ENCODE peak calls at places on chromosomes 12 and 14, in five cellular contexts. One of them, this sample, is unnamed. For H3K4me1, the result is how much of the 10 kb centered on the place peaks cover.

GRCh38 chr12:67754933-67755697 is 106.6 kb downstream of the DYRK2 start:
- DNase-seq in adrenal gland: no peak
- DNase-seq in Peyer's patch: no peak
- DNase-seq in stomach: peak
- DNase-seq in uterus: peak
- DNase-seq in this sample: no peak

GRCh38 chr14:93133476-93133875 is 17.8 kb upstream of the ITPK1 start:
- DNase-seq in uterus: peak
- DNase-seq in Peyer's patch: no peak
- DNase-seq in stomach: no peak
- DNase-seq in adrenal gland: peak
- DNase-seq in this sample: no peak

GRCh38 chr14:99382071-99382640 is 98.5 kb downstream of the SETD3 start:
- DNase-seq in adrenal gland: no peak
- DNase-seq in stomach: no peak
- DNase-seq in Peyer's patch: no peak
- DNase-seq in uterus: no peak
- DNase-seq in this sample: no peak

GRCh38 chr14:97066068-97066899 is 269.1 kb downstream of the VRK1 start:
- DNase-seq in adrenal gland: no peak
- DNase-seq in uterus: no peak
- DNase-seq in Peyer's patch: no peak
- DNase-seq in stomach: no peak
- DNase-seq in this sample: no peak

GRCh38 chr14:22460461-22461195 is 128.4 kb downstream of the DAD1 start:
- DNase-seq in Peyer's patch: no peak
- DNase-seq in uterus: no peak
- DNase-seq in adrenal gland: no peak
- DNase-seq in stomach: no peak
- DNase-seq in this sample: no peak

GRCh38 chr12:67524861-67525499 is 123.6 kb upstream of the DYRK2 start:
- DNase-seq in adrenal gland: peak
- DNase-seq in uterus: no peak
- DNase-seq in Peyer's patch: no peak
- DNase-seq in stomach: no peak
- DNase-seq in this sample: no peak

GRCh38 chr12:6608592-6609311 is 1.6 kb upstream of the CHD4 start:
- DNase-seq in uterus: peak
- DNase-seq in stomach: no peak
- DNase-seq in adrenal gland: peak
- DNase-seq in Peyer's patch: no peak
- DNase-seq in this sample: no peak

GRCh38 chr14:59155886-59156285 is 32.6 kb upstream of the DAAM1 start:
- DNase-seq in stomach: no peak
- DNase-seq in uterus: no peak
- DNase-seq in adrenal gland: no peak
- DNase-seq in Peyer's patch: no peak
- DNase-seq in this sample: no peak

GRCh38 chr14:52068741-52069616 is at the start of gene NID2:
- DNase-seq in uterus: peak
- DNase-seq in adrenal gland: peak
- DNase-seq in Peyer's patch: peak
- DNase-seq in stomach: peak
- DNase-seq in this sample: peak

GRCh38 chr14:95235351-95235750 is 78.0 kb upstream of the DICER1 start:
- DNase-seq in stomach: no peak
- DNase-seq in adrenal gland: no peak
- DNase-seq in uterus: no peak
- DNase-seq in Peyer's patch: no peak
- DNase-seq in this sample: no peak

GRCh38 chr12:45122776-45123380 is 72.0 kb upstream of the DBX2 start:
- DNase-seq in Peyer's patch: no peak
- DNase-seq in stomach: no peak
- DNase-seq in adrenal gland: no peak
- DNase-seq in uterus: no peak
- DNase-seq in this sample: no peak

GRCh38 chr12:12716151-12716844 is 870 bp upstream of the CDKN1B start:
- DNase-seq in stomach: no peak
- DNase-seq in uterus: no peak
- DNase-seq in adrenal gland: no peak
- DNase-seq in Peyer's patch: no peak
- DNase-seq in this sample: peak

GRCh38 chr12:24695657-24696329 is 253.1 kb downstream of the BCAT1 start:
- DNase-seq in Peyer's patch: no peak
- DNase-seq in adrenal gland: no peak
- DNase-seq in uterus: no peak
- DNase-seq in stomach: no peak
- DNase-seq in this sample: no peak

GRCh38 chr14:50786821-50787464 is 44.0 kb downstream of the NIN start:
- DNase-seq in stomach: no peak
- DNase-seq in adrenal gland: no peak
- DNase-seq in uterus: no peak
- DNase-seq in Peyer's patch: no peak
- DNase-seq in this sample: no peak

GRCh38 chr12:71223139-71223538 is 65.3 kb upstream of the TSPAN8 start:
- DNase-seq in stomach: no peak
- DNase-seq in Peyer's patch: no peak
- DNase-seq in uterus: no peak
- DNase-seq in adrenal gland: no peak
- DNase-seq in this sample: no peak

GRCh38 chr12:121253638-121254335 is 42.7 kb downstream of the CAMKK2 start:
- DNase-seq in stomach: no peak
- DNase-seq in uterus: no peak
- DNase-seq in adrenal gland: no peak
- DNase-seq in Peyer's patch: no peak
- DNase-seq in this sample: no peak

GRCh38 chr12:121251838-121252237 is 41.9 kb downstream of the P2RX4 start:
- DNase-seq in uterus: no peak
- DNase-seq in Peyer's patch: no peak
- DNase-seq in stomach: no peak
- DNase-seq in adrenal gland: no peak
- DNase-seq in this sample: no peak

GRCh38 chr12:121252712-121253345 is 42.9 kb downstream of the P2RX4 start:
- DNase-seq in uterus: no peak
- DNase-seq in Peyer's patch: no peak
- DNase-seq in adrenal gland: no peak
- DNase-seq in stomach: no peak
- DNase-seq in this sample: no peak

GRCh38 chr12:121259074-121259473 is 37.4 kb downstream of the CAMKK2 start:
- DNase-seq in uterus: no peak
- DNase-seq in Peyer's patch: peak
- DNase-seq in stomach: no peak
- DNase-seq in adrenal gland: no peak
- DNase-seq in this sample: no peak

GRCh38 chr12:121255433-121255832 is 41.1 kb downstream of the CAMKK2 start:
- DNase-seq in stomach: no peak
- DNase-seq in adrenal gland: no peak
- DNase-seq in uterus: no peak
- DNase-seq in Peyer's patch: no peak
- DNase-seq in this sample: no peak
- TF ChIP-seq POLR2A in stomach: no peak
- TF ChIP-seq POLR2A in adrenal gland: no peak
- TF ChIP-seq POLR2A in uterus: no peak
- TF ChIP-seq POLR2A in Peyer's patch: no peak
- TF ChIP-seq POLR2A in this sample: no peak

GRCh38 chr12:295132-295531 is 32.5 kb upstream of the SLC6A13 start:
- DNase-seq in adrenal gland: no peak
- DNase-seq in uterus: no peak
- DNase-seq in Peyer's patch: no peak
- DNase-seq in stomach: no peak
- DNase-seq in this sample: no peak
- H3K4me1 ChIP-seq in adrenal gland: under half
- H3K4me1 ChIP-seq in uterus: under half
- H3K4me1 ChIP-seq in Peyer's patch: under half
- H3K4me1 ChIP-seq in stomach: under half
- H3K4me1 ChIP-seq in this sample: under half

GRCh38 chr14:24144451-24144850 is 2.0 kb downstream of the PSME2 start:
- DNase-seq in stomach: no peak
- DNase-seq in adrenal gland: no peak
- DNase-seq in uterus: no peak
- DNase-seq in Peyer's patch: no peak
- DNase-seq in this sample: no peak

GRCh38 chr14:24143511-24143910 is 2.1 kb upstream of the EMC9 start:
- DNase-seq in adrenal gland: no peak
- DNase-seq in Peyer's patch: no peak
- DNase-seq in uterus: no peak
- DNase-seq in stomach: no peak
- DNase-seq in this sample: no peak

GRCh38 chr14:24139272-24139934 is 2.0 kb downstream of the EMC9 start:
- DNase-seq in adrenal gland: no peak
- DNase-seq in stomach: no peak
- DNase-seq in uterus: no peak
- DNase-seq in Peyer's patch: no peak
- DNase-seq in this sample: no peak

GRCh38 chr14:24138396-24139271 is 2.6 kb downstream of the PSME1 start:
- DNase-seq in Peyer's patch: no peak
- DNase-seq in adrenal gland: no peak
- DNase-seq in stomach: no peak
- DNase-seq in uterus: no peak
- DNase-seq in this sample: no peak

GRCh38 chr14:24141030-24141880 is at the start of gene EMC9:
- DNase-seq in stomach: peak
- DNase-seq in adrenal gland: peak
- DNase-seq in uterus: peak
- DNase-seq in Peyer's patch: peak
- DNase-seq in this sample: peak
- TF ChIP-seq CTCF in stomach: no peak
- TF ChIP-seq CTCF in adrenal gland: peak
- TF ChIP-seq CTCF in uterus: peak
- TF ChIP-seq CTCF in Peyer's patch: peak
- TF ChIP-seq CTCF in this sample: peak

GRCh38 chr12:92987846-92988621 is 58.9 kb upstream of the EEA1 start:
- DNase-seq in adrenal gland: peak
- DNase-seq in stomach: no peak
- DNase-seq in uterus: no peak
- DNase-seq in Peyer's patch: no peak
- DNase-seq in this sample: no peak
- TF ChIP-seq POLR2A in adrenal gland: peak
- TF ChIP-seq POLR2A in stomach: no peak
- TF ChIP-seq POLR2A in uterus: no peak
- TF ChIP-seq POLR2A in Peyer's patch: no peak
- TF ChIP-seq POLR2A in this sample: no peak

DNA sequence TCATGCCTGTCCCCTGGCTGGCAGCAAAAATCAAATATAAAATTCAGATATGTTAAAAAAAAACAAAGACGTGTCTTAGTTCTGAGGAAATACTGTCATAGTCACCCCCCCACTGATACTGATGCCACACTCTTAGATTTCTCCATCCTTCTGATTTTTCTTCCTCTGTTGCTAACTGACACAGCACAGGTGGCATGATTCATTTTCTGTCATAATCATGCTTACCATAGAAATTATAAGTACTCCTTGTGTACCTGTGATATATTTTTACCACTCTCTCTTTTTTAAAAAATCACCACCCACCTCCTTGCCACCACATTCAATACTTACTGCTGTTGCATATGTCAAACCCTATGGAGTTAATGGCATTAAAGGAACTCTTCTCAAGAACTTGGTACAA is 209.2 kb downstream of the PPM1H start:
- DNase-seq in stomach: no peak
- DNase-seq in uterus: no peak
- DNase-seq in Peyer's patch: no peak
- DNase-seq in adrenal gland: no peak
- DNase-seq in this sample: no peak
- H3K4me1 ChIP-seq in stomach: under half
- H3K4me1 ChIP-seq in uterus: under half
- H3K4me1 ChIP-seq in Peyer's patch: under half
- H3K4me1 ChIP-seq in adrenal gland: under half
- H3K4me1 ChIP-seq in this sample: under half